ENCODE peak calls at places on chromosome 19, in eight cellular contexts. One of them, this sample, is unnamed.

GRCh38 chr19:8392017-8392591 is 1.9 kb downstream of the RAB11B start:
- DNase-seq in suprapubic skin: no peak
- DNase-seq in Peyer's patch: no peak
- DNase-seq in sigmoid colon: peak; percentile 83
- DNase-seq in A549: no peak
- DNase-seq in HepG2: no peak
- DNase-seq in transverse colon: no peak
- DNase-seq in IMR-90: no peak
- DNase-seq in this sample: no peak

GRCh38 chr19:45251452-45252354 is 632 bp downstream of the MARK4 start:
- DNase-seq in suprapubic skin: no peak
- DNase-seq in Peyer's patch: no peak
- DNase-seq in sigmoid colon: no peak
- DNase-seq in A549: no peak
- DNase-seq in HepG2: no peak
- DNase-seq in transverse colon: peak; percentile 12
- DNase-seq in IMR-90: no peak
- DNase-seq in this sample: no peak

GRCh38 chr19:43778651-43779050 is 2.1 kb downstream of the KCNN4 start:
- DNase-seq in suprapubic skin: no peak
- DNase-seq in Peyer's patch: no peak
- DNase-seq in sigmoid colon: no peak
- DNase-seq in A549: no peak
- DNase-seq in HepG2: no peak
- DNase-seq in transverse colon: no peak
- DNase-seq in IMR-90: no peak
- DNase-seq in this sample: no peak

GRCh38 chr19:35268546-35269424 is at the start of gene USF2:
- DNase-seq in suprapubic skin: no peak
- DNase-seq in Peyer's patch: peak; percentile 91
- DNase-seq in sigmoid colon: peak; percentile 89
- DNase-seq in A549: peak; percentile 97
- DNase-seq in HepG2: peak; percentile 72
- DNase-seq in transverse colon: peak; percentile 80
- DNase-seq in IMR-90: peak; percentile 61
- DNase-seq in this sample: no peak

GRCh38 chr19:16566161-16566560 is 6.1 kb downstream of the SLC35E1 start:
- DNase-seq in suprapubic skin: no peak
- DNase-seq in Peyer's patch: peak; percentile 92
- DNase-seq in sigmoid colon: no peak
- DNase-seq in A549: no peak
- DNase-seq in HepG2: no peak
- DNase-seq in transverse colon: peak; percentile 51
- DNase-seq in IMR-90: no peak
- DNase-seq in this sample: no peak

GRCh38 chr19:14405380-14405757 is 13.8 kb downstream of the DDX39A start:
- DNase-seq in suprapubic skin: no peak
- DNase-seq in Peyer's patch: no peak
- DNase-seq in sigmoid colon: no peak
- DNase-seq in A549: no peak
- DNase-seq in HepG2: no peak
- DNase-seq in transverse colon: no peak
- DNase-seq in IMR-90: no peak
- DNase-seq in this sample: no peak

GRCh38 chr19:19368087-19368486 is 37.4 kb upstream of the GATAD2A start:
- DNase-seq in suprapubic skin: no peak
- DNase-seq in Peyer's patch: no peak
- DNase-seq in sigmoid colon: no peak
- DNase-seq in A549: no peak
- DNase-seq in HepG2: no peak
- DNase-seq in transverse colon: no peak
- DNase-seq in IMR-90: no peak
- DNase-seq in this sample: no peak

GRCh38 chr19:47032171-47032811 is 12.7 kb downstream of the NPAS1 start:
- DNase-seq in suprapubic skin: no peak
- DNase-seq in Peyer's patch: peak; percentile 84
- DNase-seq in sigmoid colon: no peak
- DNase-seq in A549: peak; percentile 88
- DNase-seq in HepG2: no peak
- DNase-seq in transverse colon: peak; percentile 67
- DNase-seq in IMR-90: no peak
- DNase-seq in this sample: no peak

GRCh38 chr19:43148233-43148632 is 38.1 kb downstream of the PSG5 start:
- DNase-seq in suprapubic skin: no peak
- DNase-seq in Peyer's patch: no peak
- DNase-seq in sigmoid colon: no peak
- DNase-seq in A549: no peak
- DNase-seq in HepG2: no peak
- DNase-seq in transverse colon: no peak
- DNase-seq in IMR-90: peak; percentile 93
- DNase-seq in this sample: no peak

GRCh38 chr19:51034704-51035103 is at the start of gene KLK12:
- DNase-seq in suprapubic skin: no peak
- DNase-seq in Peyer's patch: no peak
- DNase-seq in sigmoid colon: no peak
- DNase-seq in A549: no peak
- DNase-seq in HepG2: no peak
- DNase-seq in transverse colon: no peak
- DNase-seq in IMR-90: no peak
- DNase-seq in this sample: no peak

GRCh38 chr19:52690395-52691214 is 44.2 kb downstream of the ZNF611 start:
- DNase-seq in suprapubic skin: peak; percentile 98
- DNase-seq in Peyer's patch: peak; percentile 97
- DNase-seq in sigmoid colon: peak; percentile 98
- DNase-seq in A549: no peak
- DNase-seq in HepG2: peak; percentile 60
- DNase-seq in transverse colon: peak; percentile 95
- DNase-seq in IMR-90: peak; percentile 93
- DNase-seq in this sample: peak; percentile 98

GRCh38 chr19:49968279-49968922 is 7.4 kb upstream of the SIGLEC11 start:
- DNase-seq in suprapubic skin: no peak
- DNase-seq in Peyer's patch: no peak
- DNase-seq in sigmoid colon: no peak
- DNase-seq in A549: no peak
- DNase-seq in HepG2: no peak
- DNase-seq in transverse colon: no peak
- DNase-seq in IMR-90: no peak
- DNase-seq in this sample: no peak

GRCh38 chr19:13100031-13100588 is 2.5 kb downstream of the LYL1 start:
- DNase-seq in suprapubic skin: no peak
- DNase-seq in Peyer's patch: peak; percentile 69
- DNase-seq in sigmoid colon: no peak
- DNase-seq in A549: no peak
- DNase-seq in HepG2: no peak
- DNase-seq in transverse colon: no peak
- DNase-seq in IMR-90: no peak
- DNase-seq in this sample: no peak

GRCh38 chr19:44718441-44719261 is 19.7 kb downstream of the CEACAM16 start:
- DNase-seq in suprapubic skin: no peak
- DNase-seq in Peyer's patch: peak; percentile 70
- DNase-seq in sigmoid colon: peak; percentile 83
- DNase-seq in A549: peak; percentile 90
- DNase-seq in HepG2: peak; percentile 98
- DNase-seq in transverse colon: peak; percentile 81
- DNase-seq in IMR-90: peak; percentile 56
- DNase-seq in this sample: no peak

GRCh38 chr19:10501971-10502523 is 1.1 kb downstream of the KEAP1 start:
- DNase-seq in suprapubic skin: peak; percentile 87
- DNase-seq in Peyer's patch: peak; percentile 86
- DNase-seq in sigmoid colon: peak; percentile 90
- DNase-seq in A549: peak; percentile 65
- DNase-seq in HepG2: peak; percentile 33
- DNase-seq in transverse colon: peak; percentile 89
- DNase-seq in IMR-90: peak; percentile 29
- DNase-seq in this sample: no peak

GRCh38 chr19:10497371-10497770 is 5.8 kb downstream of the KEAP1 start:
- DNase-seq in suprapubic skin: no peak
- DNase-seq in Peyer's patch: no peak
- DNase-seq in sigmoid colon: no peak
- DNase-seq in A549: no peak
- DNase-seq in HepG2: no peak
- DNase-seq in transverse colon: no peak
- DNase-seq in IMR-90: no peak
- DNase-seq in this sample: no peak

GRCh38 chr19:10499550-10500246 is 3.5 kb downstream of the KEAP1 start:
- DNase-seq in suprapubic skin: no peak
- DNase-seq in Peyer's patch: no peak
- DNase-seq in sigmoid colon: no peak
- DNase-seq in A549: no peak
- DNase-seq in HepG2: no peak
- DNase-seq in transverse colon: no peak
- DNase-seq in IMR-90: no peak
- DNase-seq in this sample: no peak

GRCh38 chr19:10502524-10503001 is 593 bp downstream of the KEAP1 start:
- DNase-seq in suprapubic skin: peak; percentile 97
- DNase-seq in Peyer's patch: peak; percentile 97
- DNase-seq in sigmoid colon: peak; percentile 97
- DNase-seq in A549: peak; percentile 71
- DNase-seq in HepG2: peak; percentile 83
- DNase-seq in transverse colon: peak; percentile 95
- DNase-seq in IMR-90: peak; percentile 85
- DNase-seq in this sample: peak; percentile 96

DNA sequence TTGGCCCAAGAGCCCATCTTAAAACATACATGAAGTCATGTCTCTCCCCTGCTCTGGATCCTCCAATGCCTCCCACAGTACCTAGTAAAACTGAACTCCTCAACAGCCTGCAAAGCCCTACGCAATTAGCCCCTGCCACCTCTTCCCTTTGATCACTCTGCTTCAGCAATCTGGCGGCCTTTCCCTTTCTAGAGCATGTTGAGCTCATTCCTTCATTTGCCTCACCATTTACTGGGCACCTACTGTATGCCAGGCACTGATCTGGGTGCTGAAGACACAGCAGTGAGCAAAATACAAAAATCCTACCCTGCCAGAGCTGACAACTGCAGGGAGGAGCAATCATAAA is 2.9 kb downstream of the KEAP1 start:
- DNase-seq in suprapubic skin: no peak
- DNase-seq in Peyer's patch: no peak
- DNase-seq in sigmoid colon: no peak
- DNase-seq in A549: no peak
- DNase-seq in HepG2: no peak
- DNase-seq in transverse colon: no peak
- DNase-seq in IMR-90: no peak
- DNase-seq in this sample: no peak
- H3K4me1 ChIP-seq in suprapubic skin: peaks cover 43% of the 10 kb centered on the region
- H3K4me1 ChIP-seq in Peyer's patch: peaks cover 48% of the 10 kb centered on the region
- H3K4me1 ChIP-seq in sigmoid colon: no peaks in the 10 kb centered on the region
- H3K4me1 ChIP-seq in A549: peaks cover 21% of the 10 kb centered on the region
- H3K4me1 ChIP-seq in HepG2: peaks cover 43% of the 10 kb centered on the region
- H3K4me1 ChIP-seq in transverse colon: peaks cover 57% of the 10 kb centered on the region
- H3K4me1 ChIP-seq in IMR-90: peaks cover 3% of the 10 kb centered on the region
- H3K4me1 ChIP-seq in this sample: peaks cover 27% of the 10 kb centered on the region

GRCh38 chr19:32324631-32325215 is 20.7 kb upstream of the ZNF507 start:
- DNase-seq in suprapubic skin: no peak
- DNase-seq in Peyer's patch: no peak
- DNase-seq in sigmoid colon: no peak
- DNase-seq in A549: no peak
- DNase-seq in HepG2: no peak
- DNase-seq in transverse colon: no peak
- DNase-seq in IMR-90: peak; percentile 6
- DNase-seq in this sample: peak; percentile 57
- TF ChIP-seq CTCF in suprapubic skin: no peak
- TF ChIP-seq CTCF in Peyer's patch: no peak
- TF ChIP-seq CTCF in sigmoid colon: no peak
- TF ChIP-seq CTCF in A549: peak; percentile 34
- TF ChIP-seq CTCF in HepG2: peak; percentile 34
- TF ChIP-seq CTCF in transverse colon: no peak
- TF ChIP-seq CTCF in IMR-90: peak; percentile 20
- TF ChIP-seq CTCF in this sample: no peak

DNA sequence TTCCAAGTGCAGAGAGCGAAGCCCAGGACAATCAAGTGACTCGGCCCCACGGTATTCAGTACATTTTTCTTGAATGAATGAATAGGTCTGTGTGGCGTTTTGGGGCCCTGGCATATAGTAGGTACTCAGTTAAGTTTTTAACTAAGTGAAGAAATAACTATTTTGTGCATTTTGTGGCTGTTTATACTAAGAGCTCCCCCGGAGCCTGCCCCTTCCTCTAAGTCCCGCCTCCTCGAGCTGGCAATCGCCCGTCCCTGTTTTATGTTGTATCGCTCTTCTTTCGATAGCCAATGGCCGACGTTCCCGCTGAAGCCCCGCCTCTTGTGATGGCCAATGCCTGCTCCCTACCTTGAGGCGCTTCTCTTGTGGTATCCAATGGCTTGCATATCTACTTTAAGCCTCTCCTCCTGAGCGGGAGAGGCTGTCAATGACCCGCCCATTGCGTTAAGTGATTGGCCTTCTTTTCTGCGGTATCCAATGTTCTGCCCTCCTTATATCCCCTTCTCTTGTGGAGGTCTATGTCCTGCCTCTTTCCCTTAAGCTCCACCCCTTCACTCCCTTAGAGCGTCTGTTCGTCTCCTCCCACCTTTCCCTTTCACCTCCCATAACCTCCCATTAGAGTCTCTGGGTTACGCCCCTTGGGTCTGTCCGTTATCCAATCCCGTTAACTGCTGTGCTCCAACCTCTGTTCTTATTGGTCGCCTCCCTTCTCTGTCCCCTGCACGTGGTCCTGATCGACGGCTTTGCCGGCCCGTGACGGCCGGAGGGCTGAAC is 510 bp upstream of the HDGFL2 start:
- DNase-seq in suprapubic skin: peak; percentile 99
- DNase-seq in Peyer's patch: peak; percentile 99
- DNase-seq in sigmoid colon: peak; percentile 100
- DNase-seq in A549: peak; percentile 96
- DNase-seq in HepG2: peak; percentile 100
- DNase-seq in transverse colon: peak; percentile 98
- DNase-seq in IMR-90: peak; percentile 100
- DNase-seq in this sample: peak; percentile 100
- TF ChIP-seq POLR2A in suprapubic skin: no peak
- TF ChIP-seq POLR2A in Peyer's patch: peak; percentile 61
- TF ChIP-seq POLR2A in sigmoid colon: peak; percentile 33
- TF ChIP-seq POLR2A in A549: no peak
- TF ChIP-seq POLR2A in HepG2: peak; percentile 54
- TF ChIP-seq POLR2A in transverse colon: peak; percentile 75
- TF ChIP-seq POLR2A in IMR-90: peak; percentile 65
- TF ChIP-seq POLR2A in this sample: peak; percentile 28

GRCh38 chr19:1494115-1494815 is 3.3 kb downstream of the REEP6 start:
- DNase-seq in suprapubic skin: no peak
- DNase-seq in Peyer's patch: no peak
- DNase-seq in sigmoid colon: no peak
- DNase-seq in A549: no peak
- DNase-seq in HepG2: no peak
- DNase-seq in transverse colon: no peak
- DNase-seq in IMR-90: no peak
- DNase-seq in this sample: no peak

GRCh38 chr19:1496714-1497577 is 6.0 kb downstream of the REEP6 start:
- DNase-seq in suprapubic skin: no peak
- DNase-seq in Peyer's patch: no peak
- DNase-seq in sigmoid colon: no peak
- DNase-seq in A549: no peak
- DNase-seq in HepG2: no peak
- DNase-seq in transverse colon: no peak
- DNase-seq in IMR-90: no peak
- DNase-seq in this sample: no peak

GRCh38 chr19:1495799-1496713 is 5.1 kb downstream of the REEP6 start:
- DNase-seq in suprapubic skin: no peak
- DNase-seq in Peyer's patch: no peak
- DNase-seq in sigmoid colon: no peak
- DNase-seq in A549: no peak
- DNase-seq in HepG2: no peak
- DNase-seq in transverse colon: no peak
- DNase-seq in IMR-90: no peak
- DNase-seq in this sample: no peak

GRCh38 chr19:1497578-1498235 is 6.7 kb downstream of the REEP6 start:
- DNase-seq in suprapubic skin: no peak
- DNase-seq in Peyer's patch: no peak
- DNase-seq in sigmoid colon: no peak
- DNase-seq in A549: no peak
- DNase-seq in HepG2: no peak
- DNase-seq in transverse colon: no peak
- DNase-seq in IMR-90: no peak
- DNase-seq in this sample: no peak

GRCh38 chr19:1495051-1495798 is 4.2 kb downstream of the REEP6 start:
- DNase-seq in suprapubic skin: no peak
- DNase-seq in Peyer's patch: no peak
- DNase-seq in sigmoid colon: no peak
- DNase-seq in A549: no peak
- DNase-seq in HepG2: no peak
- DNase-seq in transverse colon: no peak
- DNase-seq in IMR-90: no peak
- DNase-seq in this sample: no peak
- H3K4me1 ChIP-seq in suprapubic skin: peaks cover 25% of the 10 kb centered on the region
- H3K4me1 ChIP-seq in Peyer's patch: peaks cover 25% of the 10 kb centered on the region
- H3K4me1 ChIP-seq in sigmoid colon: no peaks in the 10 kb centered on the region
- H3K4me1 ChIP-seq in A549: peaks cover 15% of the 10 kb centered on the region
- H3K4me1 ChIP-seq in HepG2: peaks cover 51% of the 10 kb centered on the region
- H3K4me1 ChIP-seq in transverse colon: peaks cover 7% of the 10 kb centered on the region
- H3K4me1 ChIP-seq in IMR-90: peaks cover 5% of the 10 kb centered on the region
- H3K4me1 ChIP-seq in this sample: peaks cover 9% of the 10 kb centered on the region